ENCODE peak calls at places on chromosomes 12 and 14, in six cellular contexts. W is sigmoid colon; D is thoracic aorta; K is fibroblast of lung; C is CD4-positive, CD25-positive, alpha-beta regulatory T cell; O is H7. M is an unnamed sample.
A peak's percentile ranks its signal among the peaks of the same experiment; 100 is the strongest.

GRCh38 chr14:64465856-64466554 is 706 bp downstream of the AKAP5 start:
- DNase-seq in D (no peak), K (peak; percentile 39), O (peak; percentile 73), W (no peak), C (peak; percentile 12), M (peak; percentile 32)

GRCh38 chr14:52895000-52895399 is 55.9 kb downstream of the FERMT2 start:
- DNase-seq in C (peak; percentile 63), O (no peak), K (peak; percentile 64), W (no peak), D (no peak), M (no peak)

GRCh38 chr12:125029756-125030358 is 35.4 kb upstream of the AACS start:
- DNase-seq in K (no peak), D (no peak), W (no peak), O (no peak), C (no peak), M (no peak)

GRCh38 chr12:25364529-25365339 is 114.0 kb upstream of the KRAS start:
- DNase-seq in C (peak; percentile 42), D (no peak), K (no peak), W (no peak), O (peak; percentile 50), M (peak; percentile 84)

GRCh38 chr14:63357841-63358240 is 39.1 kb upstream of the GPHB5 start:
- DNase-seq in W (no peak), C (no peak), K (no peak), O (no peak), D (no peak), M (no peak)

GRCh38 chr12:88453323-88453722 is 126.9 kb downstream of the KITLG start:
- DNase-seq in O (no peak), K (peak; percentile 52), W (no peak), C (no peak), D (no peak), M (no peak)

GRCh38 chr12:68310370-68310769 is 21.8 kb downstream of the MDM1 start:
- DNase-seq in C (no peak), K (peak; percentile 93), O (no peak), W (no peak), D (no peak), M (no peak)

GRCh38 chr12:68138480-68138879 is 21.1 kb downstream of the IFNG start:
- DNase-seq in D (no peak), W (no peak), K (no peak), O (no peak), C (no peak), M (no peak)

GRCh38 chr12:90260136-90260535 is 551.5 kb upstream of the ATP2B1 start:
- DNase-seq in K (no peak), W (no peak), C (no peak), O (no peak), D (no peak), M (no peak)

GRCh38 chr14:96181188-96181762 is 23.4 kb upstream of the BDKRB2 start:
- DNase-seq in D (no peak), K (no peak), C (no peak), W (no peak), O (no peak), M (no peak)

GRCh38 chr12:50025187-50026059 is at the start of gene RACGAP1:
- DNase-seq in K (peak; percentile 99), O (peak; percentile 96), C (peak; percentile 99), D (peak; percentile 84), W (peak; percentile 98), M (peak; percentile 98)

GRCh38 chr12:117875652-117876491 is 92.9 kb downstream of the KSR2 start:
- DNase-seq in K (peak; percentile 2), O (peak; percentile 84), W (no peak), D (no peak), C (peak; percentile 13), M (peak; percentile 81)

GRCh38 chr12:132061197-132061596 is 82.9 kb downstream of the DDX51 start:
- DNase-seq in D (no peak), C (no peak), W (no peak), O (no peak), K (no peak), M (no peak)
- H3K36me3 ChIP-seq in D (peaks cover 54% of the 10 kb centered on the region), C (peaks cover 54% of the 10 kb centered on the region), W (peaks cover 39% of the 10 kb centered on the region), O (peaks cover 28% of the 10 kb centered on the region), K (peaks cover 20% of the 10 kb centered on the region), M (peaks cover 52% of the 10 kb centered on the region)

DNA sequence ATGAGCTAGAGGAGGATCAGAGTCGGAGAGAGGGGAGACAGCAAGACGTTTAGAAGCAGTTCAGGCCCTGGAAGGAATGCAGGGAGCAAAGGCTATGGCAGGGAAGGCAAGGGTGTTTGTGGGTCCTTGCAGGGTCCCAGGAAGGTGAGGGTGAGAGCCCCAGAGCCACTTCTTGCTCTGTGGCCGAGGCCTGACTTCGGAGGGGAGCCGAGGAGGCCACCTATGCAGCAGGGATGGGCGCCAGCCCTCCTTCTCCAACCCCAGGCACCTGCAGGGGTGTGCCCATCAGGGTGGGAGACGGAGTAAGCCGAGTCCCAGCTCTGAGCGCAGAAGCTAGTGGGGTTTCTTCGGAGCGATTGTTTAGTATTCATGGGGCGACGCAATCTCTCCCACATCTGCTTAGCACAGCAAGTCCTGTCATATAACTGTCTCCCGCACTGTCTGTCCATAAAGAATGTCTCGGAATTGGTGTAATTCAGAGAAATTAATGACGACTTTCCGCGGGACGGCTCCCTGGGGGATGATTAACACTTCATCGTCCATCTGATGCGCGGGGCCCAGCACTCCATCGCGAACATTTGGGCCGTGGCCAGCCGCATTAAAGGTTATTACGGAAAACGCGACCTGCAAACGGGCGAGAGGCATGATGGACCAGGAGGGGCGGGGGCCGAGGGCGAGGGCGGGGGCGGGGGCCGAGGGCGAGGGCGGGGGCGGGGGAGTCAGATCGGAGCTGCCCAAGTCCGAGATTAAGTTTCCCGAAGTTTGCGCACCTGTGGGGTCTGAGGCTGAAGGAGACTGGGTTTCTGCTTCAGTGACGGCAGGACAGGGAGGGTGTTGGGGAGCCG is 12.3 kb upstream of the CALCOCO1 start:
- DNase-seq in O (peak; percentile 70), C (no peak), D (no peak), K (peak; percentile 18), W (no peak), M (peak; percentile 37)
- H3K4me3 ChIP-seq in O (peak overlapping the region; percentile 28), C (peak overlapping the region; percentile 13), D (peak overlapping the region; percentile 68), K (no peak overlapping the region), W (no peak overlapping the region), M (no peak overlapping the region)

GRCh38 chr12:53940448-53941014 is 1.9 kb downstream of the HOXC13 start:
- DNase-seq in D (no peak), W (no peak), O (peak; percentile 28), K (no peak), C (no peak), M (no peak)
- H3K27me3 ChIP-seq in D (peaks cover 69% of the 10 kb centered on the region), W (peaks cover 70% of the 10 kb centered on the region), O (peaks cover 100% of the 10 kb centered on the region), K (peaks cover 84% of the 10 kb centered on the region), C (peaks cover 60% of the 10 kb centered on the region), M (peaks cover 5% of the 10 kb centered on the region)

GRCh38 chr14:21088687-21089086 is 9.8 kb downstream of the ZNF219 start:
- DNase-seq in O (no peak), D (no peak), C (no peak), W (no peak), K (no peak), M (no peak)
- H3K36me3 ChIP-seq in O (peaks cover 38% of the 10 kb centered on the region), D (peaks cover 38% of the 10 kb centered on the region), C (no peaks in the 10 kb centered on the region), W (peaks cover 32% of the 10 kb centered on the region), K (peaks cover 10% of the 10 kb centered on the region), M (peaks cover 54% of the 10 kb centered on the region)

DNA sequence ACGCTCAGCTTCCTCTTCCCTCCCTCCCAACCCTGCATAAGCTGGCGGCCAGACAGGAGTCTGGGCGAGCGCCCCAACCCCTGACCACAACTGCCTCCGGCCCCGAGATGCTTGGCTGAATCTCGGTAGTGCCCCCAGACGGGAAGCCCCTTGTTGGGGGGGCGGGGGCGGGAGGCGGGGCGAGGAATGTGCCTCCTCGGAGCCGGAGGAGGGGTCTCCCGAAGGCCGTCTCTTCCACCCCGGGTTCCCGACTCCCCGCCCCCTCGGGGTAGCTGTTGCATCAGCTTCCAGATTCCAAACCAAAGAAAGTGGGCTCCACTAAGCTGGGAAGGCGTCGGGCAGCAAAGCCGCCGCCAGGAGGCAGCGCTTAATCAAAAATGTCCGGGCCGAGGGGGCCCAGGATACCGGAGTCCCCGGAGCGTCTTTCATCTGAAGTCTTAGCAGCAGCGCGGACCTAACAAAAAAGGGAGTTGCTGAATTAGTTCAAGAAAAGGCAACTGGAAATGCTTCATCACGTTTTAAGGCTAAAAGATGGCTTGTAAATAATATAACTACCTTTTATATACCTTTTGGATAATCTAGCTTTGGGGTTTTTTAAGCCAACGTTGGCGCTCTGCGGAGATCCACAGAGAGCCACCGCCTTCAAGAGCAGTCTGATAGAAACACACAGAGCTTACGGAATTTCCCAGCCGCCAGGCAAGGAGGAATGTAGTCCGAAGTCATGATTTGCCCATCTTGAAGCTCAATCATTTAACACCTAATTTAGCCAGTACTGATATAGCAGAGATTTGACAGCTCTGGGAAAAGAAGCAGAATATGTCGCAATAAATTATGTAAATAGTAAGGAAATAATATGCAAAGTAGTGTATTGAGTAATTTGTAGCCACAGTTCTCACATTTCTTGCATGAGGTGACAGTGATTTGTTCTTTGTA is 6.8 kb upstream of the MRPL52 start:
- DNase-seq in C (peak; percentile 78), O (peak; percentile 98), K (peak; percentile 91), W (peak; percentile 90), D (no peak), M (peak; percentile 67)
- H3K4me3 ChIP-seq in C (peak overlapping the region; percentile 68), O (peak overlapping the region; percentile 76), K (no peak overlapping the region), W (peak overlapping the region; percentile 22), D (peak overlapping the region; percentile 72), M (no peak overlapping the region)

DNA sequence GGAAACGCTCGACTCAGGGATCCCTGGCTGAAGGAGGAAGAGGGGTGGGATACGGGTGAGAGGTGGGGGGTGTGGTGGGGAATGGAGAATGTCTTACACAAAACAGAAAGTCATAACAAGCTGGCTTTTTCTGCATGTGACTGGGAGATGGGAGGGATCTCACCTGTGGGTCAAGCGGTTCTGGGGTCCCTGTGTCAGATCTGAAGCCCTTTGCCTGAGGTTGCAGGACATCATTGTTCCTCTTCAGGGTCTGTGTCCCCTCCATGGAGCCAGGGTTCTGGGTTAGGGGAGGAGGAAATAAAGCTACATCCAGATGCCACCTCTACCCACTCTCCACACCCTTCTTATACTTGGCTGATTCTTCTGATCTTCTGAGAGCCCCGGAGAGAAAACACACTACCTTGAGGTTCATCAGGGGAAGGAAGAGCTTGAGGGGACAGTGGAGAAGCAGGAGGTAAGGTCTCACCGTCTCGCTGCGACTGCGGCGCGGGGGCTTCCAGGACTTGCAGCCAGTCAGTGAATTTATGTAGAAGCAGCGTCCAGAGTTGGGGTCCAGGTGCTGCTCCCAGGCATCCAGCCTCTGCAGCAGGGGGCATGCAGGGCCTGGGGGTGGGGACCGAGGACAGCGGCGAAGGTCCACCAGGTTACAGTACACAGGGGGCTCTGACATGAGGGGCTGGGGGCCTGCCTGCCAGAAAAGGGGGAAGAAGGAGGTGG is 2.5 kb downstream of the ARHGAP9 start:
- DNase-seq in O (no peak), W (no peak), K (no peak), D (no peak), C (peak; percentile 67), M (no peak)
- H3K27me3 ChIP-seq in O (peaks cover 48% of the 10 kb centered on the region), W (peaks cover 27% of the 10 kb centered on the region), K (peaks cover 63% of the 10 kb centered on the region), D (no peaks in the 10 kb centered on the region), C (no peaks in the 10 kb centered on the region), M (peaks cover 87% of the 10 kb centered on the region)

DNA sequence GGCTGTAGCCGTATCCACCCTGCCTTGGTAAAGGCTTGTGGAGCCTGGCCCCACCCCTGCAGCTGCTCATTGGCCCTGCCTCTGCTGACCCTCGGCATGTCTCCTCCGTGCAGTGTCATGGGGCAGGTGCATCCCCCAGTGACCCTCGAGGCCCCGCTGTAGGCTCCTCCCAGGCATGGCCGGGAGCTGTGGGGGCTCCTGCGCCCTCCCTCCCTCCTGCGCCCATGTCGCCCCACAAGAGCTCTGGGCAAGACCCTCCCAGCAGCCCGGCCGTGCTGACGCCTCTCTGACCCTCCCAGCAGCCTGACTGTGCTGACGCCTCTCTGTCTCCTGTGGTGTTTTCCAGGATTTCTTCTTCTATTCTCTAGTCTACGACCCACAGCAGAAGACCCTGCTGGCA is 20.8 kb upstream of the CRIP2 start:
- DNase-seq in O (no peak), W (no peak), D (no peak), C (no peak), K (no peak), M (no peak)
- H3K36me3 ChIP-seq in O (peaks cover 30% of the 10 kb centered on the region), W (peaks cover 28% of the 10 kb centered on the region), D (peaks cover 49% of the 10 kb centered on the region), C (peaks cover 19% of the 10 kb centered on the region), K (peaks cover 22% of the 10 kb centered on the region), M (peaks cover 81% of the 10 kb centered on the region)

GRCh38 chr14:60508707-60509437 is at the start of gene SIX6:
- DNase-seq in W (no peak), K (no peak), D (no peak), C (no peak), O (peak; percentile 89), M (peak; percentile 53)
- H3K4me3 ChIP-seq in W (no peak within 1 kb of the TSS), K (no peak within 1 kb of the TSS), D (peak within 1 kb of the TSS; percentile 7), C (no peak within 1 kb of the TSS), O (peak within 1 kb of the TSS; percentile 34), M (no peak within 1 kb of the TSS)